ENCODE peak calls at places on chromosomes 5 and 9, in four cellular contexts. R is upper lobe of left lung, N is heart left ventricle, C is Peyer's patch. E is an unnamed sample.

GRCh38 chr5:168654225-168654624 is 75.1 kb upstream of the PANK3 start:
- DNase-seq in R (no peak), N (no peak), C (no peak), E (no peak)

GRCh38 chr5:1479581-1480188 is 34.4 kb upstream of the SLC6A3 start:
- DNase-seq in R (peak; percentile 66), N (no peak), C (peak; percentile 77), E (no peak)

GRCh38 chr9:12554636-12555035 is 138.5 kb upstream of the TYRP1 start:
- DNase-seq in R (no peak), N (no peak), C (no peak), E (no peak)

GRCh38 chr5:32272746-32273145 is 40.0 kb downstream of the MTMR12 start:
- DNase-seq in R (no peak), N (no peak), C (no peak), E (no peak)

GRCh38 chr9:127689332-127690000 is 17.3 kb upstream of the CFAP157 start:
- DNase-seq in R (no peak), N (no peak), C (no peak), E (no peak)

GRCh38 chr5:38921174-38921573 is 75.4 kb downstream of the OSMR start:
- DNase-seq in R (no peak), N (no peak), C (no peak), E (no peak)

GRCh38 chr5:103475629-103476240 is 86.9 kb downstream of the NUDT12 start:
- DNase-seq in R (no peak), N (no peak), C (no peak), E (no peak)

GRCh38 chr9:2220036-2220435 is 204.9 kb downstream of the SMARCA2 start:
- DNase-seq in R (no peak), N (no peak), C (no peak), E (no peak)

GRCh38 chr5:149544199-149544472 is 7.1 kb downstream of the CSNK1A1 start:
- DNase-seq in R (no peak), N (no peak), C (no peak), E (no peak)

GRCh38 chr5:150144211-150144801 is 11.3 kb downstream of the PDGFRB start:
- DNase-seq in R (no peak), N (peak; percentile 84), C (no peak), E (no peak)

GRCh38 chr5:80615266-80615914 is 39.1 kb upstream of the MSH3 start:
- DNase-seq in R (no peak), N (no peak), C (no peak), E (no peak)

DNA sequence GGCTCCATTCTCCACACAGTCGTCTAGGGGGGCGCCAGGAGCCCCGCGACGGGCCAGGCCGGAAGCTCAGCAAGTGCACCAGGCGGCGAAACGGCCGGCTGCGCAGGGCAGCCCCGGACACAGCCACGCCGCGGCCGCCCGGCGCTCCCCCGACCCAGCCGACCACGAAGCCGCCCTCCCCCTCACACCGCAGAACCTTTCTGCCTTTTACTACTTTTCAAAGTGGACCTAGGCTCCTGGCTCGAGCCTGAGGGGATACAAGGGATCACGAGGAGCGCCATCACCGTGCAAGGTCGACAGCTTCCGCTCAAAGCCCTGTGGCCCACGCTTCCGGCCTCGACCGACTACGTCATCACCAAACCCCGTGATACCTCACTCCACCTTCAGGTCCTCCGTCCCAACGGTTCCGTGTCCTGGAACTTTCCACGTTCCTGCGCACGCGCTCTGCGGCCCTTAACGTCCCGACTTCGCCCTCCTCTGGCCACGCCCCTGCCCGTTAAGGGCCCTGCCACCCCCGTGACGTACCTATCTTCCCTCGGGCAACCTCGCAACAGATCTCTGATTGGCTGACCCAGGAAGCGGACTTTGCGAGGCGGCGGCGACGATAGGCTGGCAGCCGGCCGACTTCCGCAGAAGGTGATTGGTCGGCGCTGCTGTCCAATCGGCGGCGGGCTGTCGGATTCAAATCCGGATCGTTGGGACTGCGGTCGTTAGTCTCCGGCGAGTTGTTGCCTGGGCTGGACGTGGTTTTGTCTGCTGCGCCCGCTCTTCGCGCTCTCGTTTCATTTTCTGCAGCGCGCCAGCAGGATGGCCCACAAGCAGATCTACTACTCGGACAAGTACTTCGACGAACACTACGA is at the start of gene CKS2:
- DNase-seq in R (peak; percentile 100), N (peak; percentile 100), C (peak; percentile 100), E (peak; percentile 100)
- TF ChIP-seq POLR2A in R (peak; percentile 17), N (peak; percentile 88), C (peak; percentile 96), E (peak; percentile 98)

DNA sequence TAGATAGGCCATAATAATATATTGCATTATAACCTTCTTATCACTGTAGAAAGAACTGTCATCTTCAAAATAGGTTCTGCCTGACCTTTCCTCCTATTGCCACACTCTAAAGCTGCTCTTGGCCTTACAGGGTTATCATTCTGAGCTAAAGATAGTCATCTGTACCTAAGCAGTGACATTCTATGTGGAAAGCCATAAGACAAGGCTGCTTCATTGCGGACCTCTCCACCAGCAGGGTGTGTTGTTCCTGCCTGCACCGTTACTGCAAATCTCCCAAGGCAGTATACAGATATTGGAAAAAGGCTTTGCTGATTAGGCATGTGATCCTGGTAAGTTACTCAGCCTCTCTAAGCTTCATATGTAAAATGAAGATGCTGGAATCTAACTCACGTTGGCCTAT is 8.1 kb downstream of the ZNF622 start:
- DNase-seq in R (no peak), N (no peak), C (no peak), E (no peak)
- TF ChIP-seq POLR2A in R (no peak), N (no peak), C (no peak), E (no peak)

GRCh38 chr5:69234457-69235268 is at the start of gene CDK7:
- DNase-seq in R (peak; percentile 97), N (peak; percentile 94), C (peak; percentile 97), E (peak; percentile 77)
- TF ChIP-seq POLR2A in R (no peak), N (peak; percentile 65), C (peak; percentile 45), E (peak; percentile 88)

DNA sequence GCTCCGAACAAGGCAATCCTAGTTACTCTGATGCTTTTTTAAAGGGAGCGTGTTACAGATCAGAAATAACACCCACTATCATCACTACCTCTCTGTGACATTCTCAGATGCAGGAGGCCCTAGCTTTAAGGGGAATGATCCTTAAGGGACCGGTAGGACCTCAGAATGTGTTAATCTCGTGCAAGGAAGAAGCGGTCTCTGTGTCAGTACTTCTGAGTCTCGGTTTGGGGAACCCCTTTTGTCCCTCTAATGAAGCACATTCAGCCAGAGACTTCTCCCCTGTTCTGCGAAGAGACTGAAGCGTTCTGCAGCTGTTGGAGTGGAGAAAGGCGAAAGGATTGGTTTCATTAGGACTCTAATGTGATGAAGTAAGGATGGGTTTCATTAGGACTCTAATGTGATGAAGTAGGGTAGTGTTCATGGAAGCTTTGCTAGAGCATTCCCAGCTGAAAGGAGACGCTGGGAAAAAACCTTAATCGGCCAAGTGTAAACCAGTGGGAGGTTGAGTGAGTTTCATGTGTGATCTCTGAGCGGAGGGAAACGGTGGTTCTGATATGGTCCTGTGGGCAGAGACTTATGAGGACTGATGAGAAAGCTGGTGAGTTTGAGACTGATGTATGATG is 1.6 kb downstream of the PIP5K1B start:
- DNase-seq in R (no peak), N (no peak), C (no peak), E (peak; percentile 63)
- TF ChIP-seq POLR2A in R (no peak), N (no peak), C (no peak), E (no peak)

GRCh38 chr9:121599186-121599871 is 52.1 kb upstream of the DAB2IP start:
- DNase-seq in R (peak; percentile 92), N (peak; percentile 82), C (no peak), E (no peak)
- TF ChIP-seq POLR2A in R (no peak), N (peak; percentile 68), C (no peak), E (no peak)

GRCh38 chr5:40826778-40827478 is 8.1 kb downstream of the RPL37 start:
- DNase-seq in R (no peak), N (no peak), C (no peak), E (no peak)

GRCh38 chr5:40828021-40828631 is 6.9 kb downstream of the RPL37 start:
- DNase-seq in R (no peak), N (no peak), C (no peak), E (no peak)

GRCh38 chr5:40829748-40830305 is 5.2 kb downstream of the RPL37 start:
- DNase-seq in R (no peak), N (no peak), C (no peak), E (no peak)

GRCh38 chr5:40828690-40829661 is 6.0 kb downstream of the RPL37 start:
- DNase-seq in R (no peak), N (no peak), C (no peak), E (no peak)

GRCh38 chr5:40827479-40827977 is 7.5 kb downstream of the RPL37 start:
- DNase-seq in R (no peak), N (no peak), C (no peak), E (no peak)
- TF ChIP-seq POLR2A in R (no peak), N (no peak), C (no peak), E (no peak)

GRCh38 chr5:27315541-27316282 is 277.3 kb upstream of the CDH9 start:
- DNase-seq in R (no peak), N (no peak), C (no peak), E (no peak)

GRCh38 chr5:27318701-27319100 is 280.3 kb upstream of the CDH9 start:
- DNase-seq in R (no peak), N (no peak), C (no peak), E (no peak)

GRCh38 chr5:27312291-27312690 is 273.9 kb upstream of the CDH9 start:
- DNase-seq in R (no peak), N (no peak), C (no peak), E (no peak)

GRCh38 chr5:27313549-27313948 is 275.2 kb upstream of the CDH9 start:
- DNase-seq in R (no peak), N (no peak), C (no peak), E (no peak)

DNA sequence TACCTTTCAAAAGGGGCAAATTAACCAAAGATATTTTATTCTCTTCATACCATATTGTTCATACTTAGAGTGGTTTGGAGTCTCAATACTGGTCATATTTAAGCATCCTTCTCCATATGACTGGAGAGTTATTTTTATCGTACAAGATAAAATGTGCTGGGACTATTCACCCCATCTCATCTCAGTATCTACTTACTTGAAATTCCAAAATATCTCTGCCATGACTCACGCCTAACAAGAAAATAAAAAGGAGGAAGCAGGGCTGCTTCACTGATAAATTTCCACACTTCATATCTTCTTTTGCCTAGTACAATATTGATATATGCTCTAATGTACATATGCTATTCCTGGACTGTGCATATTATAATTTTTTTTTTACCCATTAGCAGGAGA is 277.9 kb upstream of the CDH9 start:
- DNase-seq in R (no peak), N (no peak), C (no peak), E (no peak)
- TF ChIP-seq POLR2A in R (no peak), N (no peak), C (no peak), E (no peak)

GRCh38 chr9:109085510-109085909 is 34.2 kb downstream of the TMEM245 start:
- DNase-seq in R (no peak), N (no peak), C (no peak), E (no peak)
- TF ChIP-seq POLR2A in R (no peak), N (no peak), C (no peak), E (no peak)

GRCh38 chr9:125126019-125126746 is 17.1 kb downstream of the SCAI start:
- DNase-seq in R (peak; percentile 84), N (peak; percentile 76), C (peak; percentile 90), E (peak; percentile 50)
- TF ChIP-seq POLR2A in R (no peak), N (no peak), C (no peak), E (peak; percentile 55)

GRCh38 chr9:132769895-132770774 is 99.9 kb downstream of the GTF3C4 start:
- DNase-seq in R (peak; percentile 75), N (peak; percentile 63), C (peak; percentile 85), E (peak; percentile 12)
- TF ChIP-seq POLR2A in R (no peak), N (no peak), C (peak; percentile 15), E (peak; percentile 85)

E was measured in GM12878.